ENCODE peak calls at places on chromosomes 7 and 10, in seven cellular contexts. X, I, G, H, Q, M and S are unnamed samples.

GRCh38 chr7:78345979-78346378 is 547.4 kb downstream of the PHTF2 start:
- DNase-seq in X (no peak), I (no peak), G (no peak), H (no peak), Q (no peak), M (no peak), S (no peak)

GRCh38 chr10:111076191-111076681 is 593 bp upstream of the ADRA2A start:
- DNase-seq in X (no peak), I (no peak), G (peak; percentile 93), H (peak; percentile 74), Q (peak; percentile 63), M (peak; percentile 51), S (peak; percentile 70)

GRCh38 chr10:20890009-20890408 is 7.1 kb downstream of the NEBL start:
- DNase-seq in X (no peak), I (no peak), G (no peak), H (no peak), Q (no peak), M (no peak), S (no peak)

GRCh38 chr7:23287612-23288011 is 11.5 kb upstream of the MALSU1 start:
- DNase-seq in X (peak; percentile 23), I (no peak), G (no peak), H (no peak), Q (no peak), M (no peak), S (no peak)

GRCh38 chr7:149473251-149473650 is 12.4 kb upstream of the ZNF777 start:
- DNase-seq in X (no peak), I (no peak), G (no peak), H (no peak), Q (no peak), M (no peak), S (no peak)

GRCh38 chr7:121394709-121395140 is 1.4 kb downstream of the FAM3C start:
- DNase-seq in X (peak; percentile 50), I (no peak), G (no peak), H (no peak), Q (no peak), M (peak; percentile 54), S (no peak)

GRCh38 chr7:158110034-158110590 is 477.5 kb downstream of the PTPRN2 start:
- DNase-seq in X (no peak), I (no peak), G (no peak), H (no peak), Q (no peak), M (no peak), S (no peak)

GRCh38 chr7:144830811-144831210 is 5.0 kb downstream of the TPK1 start:
- DNase-seq in X (no peak), I (no peak), G (no peak), H (no peak), Q (no peak), M (peak; percentile 37), S (no peak)

GRCh38 chr7:23783115-23783514 is 73.1 kb downstream of the STK31 start:
- DNase-seq in X (no peak), I (no peak), G (no peak), H (no peak), Q (no peak), M (no peak), S (no peak)

GRCh38 chr10:43249151-43249961 is 17.5 kb downstream of the RASGEF1A start:
- DNase-seq in X (no peak), I (no peak), G (peak; percentile 27), H (no peak), Q (no peak), M (no peak), S (no peak)

GRCh38 chr7:82419200-82419599 is 24.4 kb downstream of the CACNA2D1 start:
- DNase-seq in X (no peak), I (no peak), G (peak; percentile 77), H (no peak), Q (no peak), M (no peak), S (no peak)

GRCh38 chr7:47505317-47506007 is 76.4 kb downstream of the TNS3 start:
- DNase-seq in X (no peak), I (no peak), G (no peak), H (no peak), Q (no peak), M (no peak), S (no peak)

GRCh38 chr7:101390901-101391301 is 28.2 kb downstream of the COL26A1 start:
- DNase-seq in X (peak; percentile 91), I (peak; percentile 60), G (peak; percentile 87), H (peak; percentile 71), Q (no peak), M (no peak), S (peak; percentile 59)

GRCh38 chr7:44377134-44377463 is 51.7 kb upstream of the CAMK2B start:
- DNase-seq in X (no peak), I (no peak), G (no peak), H (no peak), Q (no peak), M (no peak), S (no peak)
- TF ChIP-seq POLR2AphosphoS5 in X (no peak), I (no peak), G (no peak), H (no peak), Q (no peak), M (no peak), S (no peak)

GRCh38 chr7:20647908-20648776 is 32.7 kb downstream of the ABCB5 start:
- DNase-seq in X (peak; percentile 18), I (no peak), G (peak; percentile 51), H (no peak), Q (peak; percentile 25), M (peak; percentile 31), S (no peak)
- TF ChIP-seq TAF1 in X (no peak), I (no peak), G (no peak), H (no peak), Q (no peak), M (no peak), S (no peak)

GRCh38 chr7:20276705-20277472 is 53.8 kb upstream of the ITGB8 start:
- DNase-seq in X (no peak), I (no peak), G (no peak), H (no peak), Q (no peak), M (no peak), S (no peak)
- TF ChIP-seq POLR2AphosphoS5 in X (no peak), I (no peak), G (no peak), H (no peak), Q (no peak), M (no peak), S (no peak)

GRCh38 chr10:34281661-34282060 is 533.4 kb downstream of the PARD3 start:
- DNase-seq in X (no peak), I (no peak), G (no peak), H (no peak), Q (no peak), M (no peak), S (no peak)

GRCh38 chr10:34286136-34286739 is 528.9 kb downstream of the PARD3 start:
- DNase-seq in X (no peak), I (no peak), G (no peak), H (no peak), Q (no peak), M (no peak), S (no peak)

GRCh38 chr10:34280599-34281374 is 534.3 kb downstream of the PARD3 start:
- DNase-seq in X (peak; percentile 29), I (no peak), G (no peak), H (no peak), Q (no peak), M (peak; percentile 8), S (no peak)

GRCh38 chr10:34282186-34282585 is 532.9 kb downstream of the PARD3 start:
- DNase-seq in X (no peak), I (no peak), G (no peak), H (no peak), Q (no peak), M (no peak), S (no peak)
- TF ChIP-seq TAF1 in X (no peak), I (no peak), G (no peak), H (no peak), Q (no peak), M (no peak), S (no peak)

GRCh38 chr10:71771204-71771603 is 2.1 kb downstream of the VSIR start:
- DNase-seq in X (no peak), I (no peak), G (no peak), H (no peak), Q (no peak), M (no peak), S (no peak)

GRCh38 chr10:71773221-71773971 is at the start of gene VSIR:
- DNase-seq in X (peak; percentile 48), I (peak; percentile 51), G (peak; percentile 99), H (peak; percentile 90), Q (no peak), M (peak; percentile 97), S (peak; percentile 89)

GRCh38 chr10:71770789-71771188 is 2.5 kb downstream of the VSIR start:
- DNase-seq in X (no peak), I (no peak), G (no peak), H (no peak), Q (no peak), M (no peak), S (no peak)

GRCh38 chr10:71772832-71773220 is 494 bp downstream of the VSIR start:
- DNase-seq in X (no peak), I (no peak), G (no peak), H (no peak), Q (no peak), M (no peak), S (no peak)

GRCh38 chr10:71771821-71772617 is 1.3 kb downstream of the VSIR start:
- DNase-seq in X (no peak), I (no peak), G (no peak), H (no peak), Q (no peak), M (no peak), S (no peak)
- TF ChIP-seq POLR2AphosphoS5 in X (no peak), I (no peak), G (no peak), H (no peak), Q (no peak), M (no peak), S (no peak)

DNA sequence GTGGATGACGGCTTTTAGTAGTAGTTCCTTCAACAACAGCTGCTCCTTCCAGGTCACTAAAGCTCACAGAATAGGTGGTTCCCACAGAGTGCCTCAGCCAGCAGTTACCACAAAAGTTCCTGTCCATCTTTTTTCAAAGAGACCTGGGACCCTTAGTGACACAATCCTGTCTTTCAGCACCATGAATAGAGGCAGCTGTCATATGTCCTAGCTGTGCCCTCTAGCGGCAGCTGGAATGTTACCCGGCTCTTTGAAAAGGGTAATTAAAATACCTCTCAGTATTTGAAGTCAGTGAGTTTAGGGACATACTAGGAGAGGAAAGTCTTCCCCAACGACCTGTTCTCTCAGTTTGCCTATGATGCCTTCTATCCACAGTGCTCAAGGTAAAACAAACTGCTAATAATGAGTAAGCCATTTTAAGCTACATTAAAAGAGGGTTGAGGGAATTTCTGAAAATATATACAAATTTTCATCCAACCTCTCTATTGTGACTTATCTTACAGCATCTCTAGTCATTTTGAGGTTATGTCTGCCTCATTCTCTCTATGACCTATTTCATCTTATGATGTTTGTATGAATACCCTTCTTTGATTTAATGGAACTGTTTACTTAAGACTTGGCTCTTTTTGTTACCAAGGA is 290.8 kb downstream of the NXPH1 start:
- DNase-seq in X (peak; percentile 37), I (no peak), G (peak; percentile 59), H (peak; percentile 22), Q (peak; percentile 21), M (peak; percentile 68), S (peak; percentile 5)
- TF ChIP-seq TAF1 in X (no peak), I (no peak), G (no peak), H (no peak), Q (no peak), M (no peak), S (no peak)